ENCODE peak calls at places on chromosomes 3 and 15, in five cellular contexts. L is naive thymus-derived CD4-positive, alpha-beta T cell; K is foreskin keratinocyte; P is GOT3; U is ecto neural progenitor cell. H is an unnamed sample.

GRCh38 chr3:115652738-115653137 is 29.4 kb downstream of the GAP43 start:
- DNase-seq in L (no peak), K (no peak), P (no peak), U (no peak), H (no peak)

GRCh38 chr15:61186905-61187865 is 41.9 kb downstream of the RORA start:
- DNase-seq in L (no peak), K (no peak), P (no peak), U (no peak), H (no peak)

GRCh38 chr3:127857270-127857801 is 35.0 kb upstream of the MGLL start:
- DNase-seq in L (no peak), K (no peak), P (no peak), U (no peak), H (no peak)

GRCh38 chr3:43163895-43164493 is 58.1 kb upstream of the POMGNT2 start:
- DNase-seq in L (no peak), K (no peak), P (no peak), U (peak), H (no peak)

GRCh38 chr15:99704444-99704838 is 28.8 kb downstream of the LYSMD4 start:
- DNase-seq in L (no peak), K (peak), P (no peak), U (no peak), H (peak)

GRCh38 chr15:62999178-62999577 is 43.4 kb upstream of the TPM1 start:
- DNase-seq in L (no peak), K (no peak), P (no peak), U (no peak), H (no peak)

GRCh38 chr3:131036200-131036816 is 9.6 kb downstream of the NEK11 start:
- DNase-seq in L (no peak), K (no peak), P (no peak), U (no peak), H (peak)

GRCh38 chr3:148991219-148992026 is at the start of gene GYG1:
- DNase-seq in L (peak), K (peak), P (peak), U (peak), H (peak)

GRCh38 chr3:59127071-59127470 is 77.2 kb upstream of the CFAP20DC start:
- DNase-seq in L (no peak), K (peak), P (no peak), U (no peak), H (peak)

GRCh38 chr3:122407946-122408345 is 7.9 kb downstream of the WDR5B start:
- DNase-seq in L (no peak), K (no peak), P (no peak), U (no peak), H (no peak)

GRCh38 chr3:148757238-148757930 is 59.7 kb downstream of the AGTR1 start:
- DNase-seq in L (no peak), K (no peak), P (no peak), U (no peak), H (peak)

GRCh38 chr3:152105446-152105845 is 163.3 kb upstream of the MBNL1 start:
- DNase-seq in L (no peak), K (no peak), P (no peak), U (no peak), H (no peak)

GRCh38 chr3:75224419-75224818 is 439.7 kb upstream of the FRG2C start:
- DNase-seq in L (no peak), K (peak), P (no peak), U (no peak), H (peak)

GRCh38 chr3:114567774-114568173 is 273.9 kb downstream of the TIGIT start:
- DNase-seq in L (no peak), K (no peak), P (no peak), U (no peak), H (no peak)

GRCh38 chr3:30004481-30004880 is 601.9 kb upstream of the TGFBR2 start:
- DNase-seq in L (no peak), K (no peak), P (no peak), U (no peak), H (no peak)

GRCh38 chr3:94875149-94875548 is 812.3 kb downstream of the NSUN3 start:
- DNase-seq in L (no peak), K (no peak), P (no peak), U (no peak), H (no peak)

GRCh38 chr15:90025461-90026033 is 24.4 kb downstream of the ZNF710 start:
- DNase-seq in L (no peak), K (no peak), P (no peak), U (no peak), H (no peak)

GRCh38 chr3:189304465-189305341 is 132.9 kb downstream of the TPRG1 start:
- DNase-seq in L (no peak), K (peak), P (no peak), U (no peak), H (peak)

GRCh38 chr15:78033864-78034263 is 43.6 kb downstream of the TBC1D2B start:
- DNase-seq in L (no peak), K (no peak), P (no peak), U (no peak), H (no peak)